ENCODE peak calls at places on chromosomes 6 and 20, in six cellular contexts. E, K, S, I, X and J are unnamed samples.

GRCh38 chr6:156068870-156069269 is 613.2 kb upstream of the NOX3 start:
- DNase-seq in E (peak; percentile 70), K (no peak), S (no peak), I (no peak), X (no peak), J (no peak)

GRCh38 chr20:51712501-51713212 is 55.5 kb downstream of the ATP9A start:
- DNase-seq in E (no peak), K (no peak), S (peak; percentile 52), I (no peak), X (no peak), J (no peak)

GRCh38 chr20:43824699-43825402 is 89.8 kb upstream of the TOX2 start:
- DNase-seq in E (peak; percentile 93), K (no peak), S (peak; percentile 30), I (no peak), X (no peak), J (peak; percentile 53)

GRCh38 chr6:26471970-26472369 is 14.2 kb downstream of the BTN2A1 start:
- DNase-seq in E (no peak), K (no peak), S (no peak), I (no peak), X (no peak), J (no peak)

GRCh38 chr20:6122873-6123649 is at the start of gene FERMT1:
- DNase-seq in E (peak; percentile 96), K (no peak), S (peak; percentile 71), I (no peak), X (no peak), J (peak; percentile 17)

GRCh38 chr6:24802271-24803059 is 3.7 kb upstream of the ARMH2 start:
- DNase-seq in E (no peak), K (no peak), S (no peak), I (no peak), X (no peak), J (no peak)

GRCh38 chr6:156851447-156851846 is 74.3 kb downstream of the ARID1B start:
- DNase-seq in E (no peak), K (no peak), S (no peak), I (no peak), X (no peak), J (no peak)

GRCh38 chr6:160789263-160790027 is 87.4 kb downstream of the PLG start:
- DNase-seq in E (no peak), K (no peak), S (no peak), I (no peak), X (no peak), J (no peak)

GRCh38 chr20:25299801-25300200 is 51.9 kb downstream of the PYGB start:
- DNase-seq in E (no peak), K (no peak), S (no peak), I (no peak), X (no peak), J (no peak)

GRCh38 chr6:64259372-64259771 is 623.8 kb downstream of the PHF3 start:
- DNase-seq in E (no peak), K (no peak), S (no peak), I (no peak), X (no peak), J (no peak)

GRCh38 chr6:142275146-142276006 is 26.4 kb upstream of the ADGRG6 start:
- DNase-seq in E (no peak), K (no peak), S (no peak), I (no peak), X (no peak), J (no peak)

GRCh38 chr6:170045981-170046667 is 244.8 kb downstream of the DLL1 start:
- DNase-seq in E (no peak), K (no peak), S (no peak), I (no peak), X (no peak), J (no peak)

GRCh38 chr6:33211136-33211535 is 2.8 kb downstream of the RING1 start:
- DNase-seq in E (no peak), K (no peak), S (no peak), I (no peak), X (no peak), J (no peak)

GRCh38 chr20:33051333-33051732 is 2.4 kb upstream of the BPIFB3 start:
- DNase-seq in E (no peak), K (no peak), S (no peak), I (no peak), X (no peak), J (no peak)

GRCh38 chr20:56985286-56985685 is 281.2 kb downstream of the BMP7 start:
- DNase-seq in E (no peak), K (no peak), S (no peak), I (no peak), X (no peak), J (no peak)

GRCh38 chr20:4267242-4267641 is 251.9 kb upstream of the RNF24 start:
- DNase-seq in E (no peak), K (no peak), S (no peak), I (no peak), X (no peak), J (no peak)

GRCh38 chr6:20873425-20874190 is 339.4 kb downstream of the CDKAL1 start:
- DNase-seq in E (peak; percentile 30), K (no peak), S (no peak), I (no peak), X (no peak), J (no peak)

GRCh38 chr20:33127422-33128097 is 40.4 kb upstream of the BPIFA2 start:
- DNase-seq in E (no peak), K (no peak), S (no peak), I (no peak), X (no peak), J (no peak)

GRCh38 chr6:81487489-81487888 is 265.0 kb downstream of the TENT5A start:
- DNase-seq in E (no peak), K (peak; percentile 10), S (peak; percentile 11), I (no peak), X (peak; percentile 15), J (no peak)

GRCh38 chr6:35663447-35664235 is 25.1 kb downstream of the FKBP5 start:
- DNase-seq in E (no peak), K (no peak), S (no peak), I (no peak), X (no peak), J (no peak)

GRCh38 chr6:31763617-31763940 is 1.1 kb downstream of the SAPCD1 start:
- DNase-seq in E (no peak), K (no peak), S (peak; percentile 33), I (no peak), X (no peak), J (no peak)

GRCh38 chr6:139588076-139588639 is 213.7 kb upstream of the CITED2 start:
- DNase-seq in E (peak; percentile 93), K (no peak), S (no peak), I (no peak), X (no peak), J (no peak)

GRCh38 chr20:25013478-25014380 is 21.2 kb upstream of the APMAP start:
- DNase-seq in E (no peak), K (no peak), S (no peak), I (no peak), X (no peak), J (no peak)

GRCh38 chr20:20009784-20010253 is 7.3 kb upstream of the NAA20 start:
- DNase-seq in E (peak; percentile 83), K (peak; percentile 23), S (peak; percentile 35), I (no peak), X (no peak), J (peak; percentile 33)

GRCh38 chr6:37794825-37795224 is 24.7 kb upstream of the ZFAND3 start:
- DNase-seq in E (no peak), K (no peak), S (no peak), I (no peak), X (no peak), J (no peak)